ENCODE peak calls at places on chromosome 15, in six cellular contexts. One of them, this sample, is unnamed.
A peak's percentile ranks its signal among the peaks of the same experiment; 100 is the strongest.

GRCh38 chr15:26773917-26774316 is 1.1 kb upstream of the GABRB3 start:
- DNase-seq in brain microvascular endothelial cell: no peak
- DNase-seq in lung: no peak
- DNase-seq in endodermal cell: peak; percentile 83
- DNase-seq in IMR-90: no peak
- DNase-seq in thoracic aorta: no peak
- DNase-seq in this sample: no peak

GRCh38 chr15:91849749-91850161 is 3.8 kb upstream of the SLCO3A1 start:
- DNase-seq in brain microvascular endothelial cell: peak; percentile 18
- DNase-seq in lung: no peak
- DNase-seq in endodermal cell: no peak
- DNase-seq in IMR-90: peak; percentile 57
- DNase-seq in thoracic aorta: no peak
- DNase-seq in this sample: peak; percentile 32

GRCh38 chr15:36883705-36884355 is 216.5 kb downstream of the MEIS2 start:
- DNase-seq in brain microvascular endothelial cell: peak; percentile 79
- DNase-seq in lung: peak; percentile 84
- DNase-seq in endodermal cell: peak; percentile 95
- DNase-seq in IMR-90: peak; percentile 86
- DNase-seq in thoracic aorta: peak; percentile 50
- DNase-seq in this sample: peak; percentile 92

GRCh38 chr15:29885183-29885582 is 62.9 kb upstream of the TJP1 start:
- DNase-seq in brain microvascular endothelial cell: no peak
- DNase-seq in lung: no peak
- DNase-seq in endodermal cell: no peak
- DNase-seq in IMR-90: no peak
- DNase-seq in thoracic aorta: no peak
- DNase-seq in this sample: no peak

GRCh38 chr15:92294759-92295158 is 98.9 kb upstream of the ST8SIA2 start:
- DNase-seq in brain microvascular endothelial cell: no peak
- DNase-seq in lung: no peak
- DNase-seq in endodermal cell: no peak
- DNase-seq in IMR-90: no peak
- DNase-seq in thoracic aorta: no peak
- DNase-seq in this sample: no peak

GRCh38 chr15:88650556-88650955 is 11.7 kb downstream of the ISG20 start:
- DNase-seq in brain microvascular endothelial cell: no peak
- DNase-seq in lung: peak; percentile 15
- DNase-seq in endodermal cell: no peak
- DNase-seq in IMR-90: no peak
- DNase-seq in thoracic aorta: no peak
- DNase-seq in this sample: no peak

GRCh38 chr15:57281357-57281756 is 94.9 kb upstream of the CGNL1 start:
- DNase-seq in brain microvascular endothelial cell: no peak
- DNase-seq in lung: no peak
- DNase-seq in endodermal cell: peak; percentile 64
- DNase-seq in IMR-90: no peak
- DNase-seq in thoracic aorta: no peak
- DNase-seq in this sample: no peak

GRCh38 chr15:67479781-67480180 is 41.1 kb upstream of the C15orf61 start:
- DNase-seq in brain microvascular endothelial cell: no peak
- DNase-seq in lung: no peak
- DNase-seq in endodermal cell: no peak
- DNase-seq in IMR-90: peak; percentile 52
- DNase-seq in thoracic aorta: no peak
- DNase-seq in this sample: no peak

GRCh38 chr15:30055604-30056003 is 27.2 kb upstream of the GOLGA8J start:
- DNase-seq in brain microvascular endothelial cell: no peak
- DNase-seq in lung: no peak
- DNase-seq in endodermal cell: no peak
- DNase-seq in IMR-90: no peak
- DNase-seq in thoracic aorta: no peak
- DNase-seq in this sample: no peak

GRCh38 chr15:65870889-65871533 is 1.7 kb downstream of the RAB11A start:
- DNase-seq in brain microvascular endothelial cell: peak; percentile 52
- DNase-seq in lung: no peak
- DNase-seq in endodermal cell: no peak
- DNase-seq in IMR-90: peak; percentile 77
- DNase-seq in thoracic aorta: no peak
- DNase-seq in this sample: no peak

DNA sequence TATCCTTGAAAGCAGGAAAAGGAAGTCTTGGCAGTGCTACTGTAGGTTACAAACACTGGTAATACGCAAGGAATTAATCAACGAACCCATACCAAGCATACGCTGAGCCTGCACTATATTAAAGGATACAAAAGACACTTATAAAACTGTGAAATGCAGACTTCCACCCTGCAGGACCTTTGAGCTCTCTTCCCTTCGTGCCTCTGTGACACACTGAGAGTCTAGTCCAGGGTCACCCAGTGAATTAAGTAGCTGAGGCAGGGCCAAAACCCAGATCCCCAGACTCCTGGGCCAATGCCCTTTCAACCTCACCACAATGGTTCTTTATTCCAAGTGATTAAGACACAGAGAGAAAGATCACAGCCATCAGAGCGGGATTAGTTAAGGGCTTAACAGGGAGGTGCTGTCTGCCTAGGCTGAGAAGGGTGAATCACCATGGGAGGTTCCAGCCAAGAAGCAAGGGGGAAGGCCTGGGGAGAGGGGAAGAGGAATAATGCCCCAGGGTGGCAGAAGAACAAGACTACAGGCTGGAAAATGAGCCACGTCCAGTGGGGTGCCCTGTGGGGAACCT is 6.8 kb downstream of the ANXA2 start:
- DNase-seq in brain microvascular endothelial cell: peak; percentile 81
- DNase-seq in lung: peak; percentile 57
- DNase-seq in endodermal cell: peak; percentile 79
- DNase-seq in IMR-90: peak; percentile 83
- DNase-seq in thoracic aorta: peak; percentile 39
- DNase-seq in this sample: no peak
- TF ChIP-seq CTCF in brain microvascular endothelial cell: peak; percentile 36
- TF ChIP-seq CTCF in lung: no peak
- TF ChIP-seq CTCF in endodermal cell: no peak
- TF ChIP-seq CTCF in IMR-90: peak; percentile 29
- TF ChIP-seq CTCF in thoracic aorta: peak; percentile 15
- TF ChIP-seq CTCF in this sample: no peak

GRCh38 chr15:38002883-38003477 is 68.5 kb downstream of the TMCO5A start:
- DNase-seq in brain microvascular endothelial cell: peak; percentile 85
- DNase-seq in lung: peak; percentile 68
- DNase-seq in endodermal cell: peak; percentile 89
- DNase-seq in IMR-90: peak; percentile 84
- DNase-seq in thoracic aorta: no peak
- DNase-seq in this sample: no peak
- TF ChIP-seq CTCF in brain microvascular endothelial cell: peak; percentile 90
- TF ChIP-seq CTCF in lung: peak; percentile 63
- TF ChIP-seq CTCF in endodermal cell: peak; percentile 92
- TF ChIP-seq CTCF in IMR-90: peak; percentile 92
- TF ChIP-seq CTCF in thoracic aorta: peak; percentile 28
- TF ChIP-seq CTCF in this sample: peak; percentile 80

GRCh38 chr15:42066764-42067415 is 27.5 kb downstream of the PLA2G4D start:
- DNase-seq in brain microvascular endothelial cell: no peak
- DNase-seq in lung: no peak
- DNase-seq in endodermal cell: no peak
- DNase-seq in IMR-90: no peak
- DNase-seq in thoracic aorta: no peak
- DNase-seq in this sample: peak; percentile 73
- TF ChIP-seq CTCF in brain microvascular endothelial cell: no peak
- TF ChIP-seq CTCF in lung: no peak
- TF ChIP-seq CTCF in endodermal cell: peak; percentile 19
- TF ChIP-seq CTCF in IMR-90: no peak
- TF ChIP-seq CTCF in thoracic aorta: no peak
- TF ChIP-seq CTCF in this sample: no peak

GRCh38 chr15:99963096-99963825 is 230.0 kb upstream of the LYSMD4 start:
- DNase-seq in brain microvascular endothelial cell: no peak
- DNase-seq in lung: no peak
- DNase-seq in endodermal cell: peak; percentile 34
- DNase-seq in IMR-90: no peak
- DNase-seq in thoracic aorta: no peak
- DNase-seq in this sample: peak; percentile 44

GRCh38 chr15:99962006-99962561 is 228.8 kb upstream of the LYSMD4 start:
- DNase-seq in brain microvascular endothelial cell: no peak
- DNase-seq in lung: no peak
- DNase-seq in endodermal cell: peak; percentile 12
- DNase-seq in IMR-90: no peak
- DNase-seq in thoracic aorta: no peak
- DNase-seq in this sample: peak; percentile 79

GRCh38 chr15:99958426-99959097 is 225.3 kb upstream of the LYSMD4 start:
- DNase-seq in brain microvascular endothelial cell: no peak
- DNase-seq in lung: no peak
- DNase-seq in endodermal cell: peak; percentile 24
- DNase-seq in IMR-90: no peak
- DNase-seq in thoracic aorta: no peak
- DNase-seq in this sample: no peak

GRCh38 chr15:99963976-99964375 is 230.7 kb upstream of the LYSMD4 start:
- DNase-seq in brain microvascular endothelial cell: no peak
- DNase-seq in lung: no peak
- DNase-seq in endodermal cell: no peak
- DNase-seq in IMR-90: no peak
- DNase-seq in thoracic aorta: no peak
- DNase-seq in this sample: peak; percentile 56

GRCh38 chr15:99961011-99961441 is 227.8 kb upstream of the LYSMD4 start:
- DNase-seq in brain microvascular endothelial cell: peak; percentile 41
- DNase-seq in lung: no peak
- DNase-seq in endodermal cell: peak; percentile 85
- DNase-seq in IMR-90: no peak
- DNase-seq in thoracic aorta: no peak
- DNase-seq in this sample: peak; percentile 80
- TF ChIP-seq CTCF in brain microvascular endothelial cell: peak; percentile 56
- TF ChIP-seq CTCF in lung: no peak
- TF ChIP-seq CTCF in endodermal cell: peak; percentile 78
- TF ChIP-seq CTCF in IMR-90: peak; percentile 3
- TF ChIP-seq CTCF in thoracic aorta: no peak
- TF ChIP-seq CTCF in this sample: peak; percentile 49

GRCh38 chr15:42220216-42220615 is 12.1 kb upstream of the VPS39 start:
- DNase-seq in brain microvascular endothelial cell: no peak
- DNase-seq in lung: no peak
- DNase-seq in endodermal cell: no peak
- DNase-seq in IMR-90: no peak
- DNase-seq in thoracic aorta: no peak
- DNase-seq in this sample: no peak

GRCh38 chr15:42213481-42213880 is 5.4 kb upstream of the VPS39 start:
- DNase-seq in brain microvascular endothelial cell: no peak
- DNase-seq in lung: no peak
- DNase-seq in endodermal cell: no peak
- DNase-seq in IMR-90: no peak
- DNase-seq in thoracic aorta: no peak
- DNase-seq in this sample: no peak

GRCh38 chr15:42218953-42219596 is 11.0 kb upstream of the VPS39 start:
- DNase-seq in brain microvascular endothelial cell: no peak
- DNase-seq in lung: no peak
- DNase-seq in endodermal cell: no peak
- DNase-seq in IMR-90: no peak
- DNase-seq in thoracic aorta: no peak
- DNase-seq in this sample: no peak

GRCh38 chr15:42214600-42214999 is 6.5 kb upstream of the VPS39 start:
- DNase-seq in brain microvascular endothelial cell: no peak
- DNase-seq in lung: no peak
- DNase-seq in endodermal cell: no peak
- DNase-seq in IMR-90: no peak
- DNase-seq in thoracic aorta: no peak
- DNase-seq in this sample: no peak

GRCh38 chr15:42215854-42216829 is 8.0 kb upstream of the VPS39 start:
- DNase-seq in brain microvascular endothelial cell: no peak
- DNase-seq in lung: no peak
- DNase-seq in endodermal cell: no peak
- DNase-seq in IMR-90: no peak
- DNase-seq in thoracic aorta: no peak
- DNase-seq in this sample: no peak
- TF ChIP-seq CTCF in brain microvascular endothelial cell: no peak
- TF ChIP-seq CTCF in lung: no peak
- TF ChIP-seq CTCF in endodermal cell: peak; percentile 35
- TF ChIP-seq CTCF in IMR-90: no peak
- TF ChIP-seq CTCF in thoracic aorta: no peak
- TF ChIP-seq CTCF in this sample: peak; percentile 7

This sample was measured in osteocyte.